ENCODE peak calls at places on chromosomes 11 and 22, in nine cellular contexts. X is choroid plexus epithelial cell; Z is WTC11; C is H4; S is GM04504; V is stimulated activated CD4-positive, alpha-beta T cell treated with anti-CD3 and anti-CD28 coated beads, TNF-alpha, amount 100 ng/mL, for 4 hours; I is fibroblast of the aortic adventitia; P is kidney glomerular epithelial cell; R is kidney tubule cell. A is an unnamed sample.

GRCh38 chr22:23243006-23243573 is 62.8 kb downstream of the BCR start:
- DNase-seq in X (no peak), Z (peak), C (no peak), S (no peak), V (peak), I (no peak), P (no peak), R (no peak), A (no peak)

GRCh38 chr22:35231585-35232084 is 25.7 kb upstream of the HMGXB4 start:
- DNase-seq in X (peak), Z (peak), C (peak), S (peak), V (peak), I (peak), P (peak), R (peak), A (no peak)

GRCh38 chr11:46290598-46291309 is 13.3 kb downstream of the CREB3L1 start:
- DNase-seq in X (peak), Z (peak), C (peak), S (peak), V (no peak), I (peak), P (peak), R (peak), A (peak)

GRCh38 chr11:98260983-98261382 is 759.8 kb upstream of the CNTN5 start:
- DNase-seq in X (peak), Z (no peak), C (no peak), S (no peak), V (no peak), I (no peak), P (no peak), R (no peak), A (no peak)

GRCh38 chr11:13850256-13851010 is 112.1 kb upstream of the SPON1 start:
- DNase-seq in X (no peak), Z (no peak), C (no peak), S (no peak), V (no peak), I (no peak), P (no peak), R (no peak), A (no peak)

GRCh38 chr11:14312736-14313438 is 46.1 kb downstream of the RRAS2 start:
- DNase-seq in X (peak), Z (no peak), C (peak), S (no peak), V (no peak), I (peak), P (no peak), R (no peak), A (no peak)

GRCh38 chr11:110050201-110050506 is 43.0 kb upstream of the ZC3H12C start:
- DNase-seq in X (no peak), Z (no peak), C (no peak), S (no peak), V (no peak), I (no peak), P (no peak), R (no peak), A (no peak)

GRCh38 chr11:21115999-21116398 is 446.6 kb downstream of the NELL1 start:
- DNase-seq in X (no peak), Z (no peak), C (no peak), S (no peak), V (no peak), I (no peak), P (no peak), R (no peak), A (no peak)